ENCODE peak calls at places on chromosomes 12 and 14, in eight cellular contexts. W is activated T-cell treated with anti-CD3 and anti-CD28 coated beads, Interleukin-2, amount 50 U/mL, for 4 hours; O is stimulated activated CD8-positive, alpha-beta memory T cell treated with anti-CD3 and anti-CD28 coated beads, Interleukin-4, amount 100 ng/mL, for 1 hour; H is amygdala; I is CD4-positive, alpha-beta memory T cell; F is stimulated activated CD4-positive, alpha-beta T cell treated with anti-CD3 and anti-CD28 coated beads, Interleukin-2, amount 100 ng/mL, for 48 hours; P is upper lobe of right lung; L is NCI-H748 treated with DMSO at 0.1 percent for 48 hours. X is an unnamed sample.

GRCh38 chr14:104282332-104283196 is 144.2 kb downstream of the KIF26A start:
- DNase-seq in W (no peak), O (no peak), H (no peak), I (no peak), F (no peak), P (peak), L (no peak), X (no peak)

GRCh38 chr12:57242691-57243454 is 8.1 kb downstream of the STAC3 start:
- DNase-seq in W (peak), O (no peak), H (no peak), I (peak), F (peak), P (peak), L (peak), X (no peak)

GRCh38 chr12:79897617-79898016 is 37.3 kb downstream of the PPP1R12A start:
- DNase-seq in W (no peak), O (no peak), H (no peak), I (no peak), F (no peak), P (no peak), L (no peak), X (no peak)

GRCh38 chr12:74619886-74620285 is 82.3 kb downstream of the ATXN7L3B start:
- DNase-seq in W (no peak), O (no peak), H (no peak), I (no peak), F (no peak), P (no peak), L (no peak), X (no peak)

GRCh38 chr14:75280831-75281690 is 2.4 kb downstream of the FOS start:
- DNase-seq in W (no peak), O (no peak), H (peak), I (peak), F (no peak), P (peak), L (no peak), X (no peak)

GRCh38 chr14:70021548-70021947 is 142.3 kb downstream of the SMOC1 start:
- DNase-seq in W (no peak), O (no peak), H (no peak), I (no peak), F (no peak), P (no peak), L (no peak), X (no peak)

GRCh38 chr12:79692249-79692619 is 1.5 kb upstream of the PAWR start:
- DNase-seq in W (no peak), O (no peak), H (no peak), I (no peak), F (no peak), P (no peak), L (no peak), X (no peak)

GRCh38 chr14:72962829-72963312 is 36.6 kb downstream of the DCAF4 start:
- DNase-seq in W (no peak), O (no peak), H (no peak), I (no peak), F (no peak), P (no peak), L (peak), X (no peak)

GRCh38 chr12:4031703-4032291 is 158.6 kb upstream of the PARP11 start:
- DNase-seq in W (no peak), O (no peak), H (no peak), I (no peak), F (no peak), P (peak), L (no peak), X (peak)

GRCh38 chr14:63200767-63201166 is 3.5 kb upstream of the RHOJ start:
- DNase-seq in W (no peak), O (no peak), H (no peak), I (no peak), F (no peak), P (no peak), L (no peak), X (no peak)

GRCh38 chr12:25364529-25365339 is 114.0 kb upstream of the KRAS start:
- DNase-seq in W (no peak), O (no peak), H (no peak), I (no peak), F (no peak), P (no peak), L (no peak), X (no peak)

GRCh38 chr14:98926151-98926550 is 345.8 kb downstream of the BCL11B start:
- DNase-seq in W (peak), O (peak), H (no peak), I (peak), F (no peak), P (no peak), L (no peak), X (no peak)

GRCh38 chr12:45663452-45663851 is 66.1 kb upstream of the ARID2 start:
- DNase-seq in W (no peak), O (no peak), H (no peak), I (no peak), F (no peak), P (no peak), L (no peak), X (no peak)

GRCh38 chr12:48980953-48981756 is 3.0 kb downstream of the WNT1 start:
- DNase-seq in W (no peak), O (no peak), H (peak), I (peak), F (no peak), P (peak), L (no peak), X (no peak)